ENCODE peak calls at places on chromosomes 3 and 15, in four cellular contexts. H is HepG2, U is ovary, D is suprapubic skin. T is an unnamed sample. For H3K36me3, the result is how much of the 10 kb centered on the place peaks cover.

GRCh38 chr3:138686771-138687221 is 78.2 kb downstream of the FAIM start:
- DNase-seq in H (peak), U (no peak), D (no peak), T (no peak)

GRCh38 chr3:155581579-155581978 is 163.3 kb downstream of the PLCH1 start:
- DNase-seq in H (no peak), U (no peak), D (no peak), T (no peak)

GRCh38 chr15:45114076-45114750 is at the start of the genes DUOX2 and DUOXA2:
- DNase-seq in H (no peak), U (no peak), D (no peak), T (no peak)

GRCh38 chr15:92123848-92124631 is 269.6 kb upstream of the ST8SIA2 start:
- DNase-seq in H (no peak), U (no peak), D (no peak), T (no peak)

GRCh38 chr3:69941439-69942176 is 57.9 kb upstream of the SAMMSON start:
- DNase-seq in H (no peak), U (no peak), D (no peak), T (no peak)

GRCh38 chr3:181696641-181697230 is 15.0 kb upstream of the SOX2 start:
- DNase-seq in H (no peak), U (no peak), D (no peak), T (no peak)

GRCh38 chr3:108293858-108294257 is 2.5 kb upstream of the HHLA2 start:
- DNase-seq in H (no peak), U (no peak), D (no peak), T (no peak)

GRCh38 chr3:60979861-60980739 is 271.2 kb downstream of the FHIT start:
- DNase-seq in H (no peak), U (no peak), D (no peak), T (no peak)

GRCh38 chr3:191198886-191199285 is at the start of gene OSTN:
- DNase-seq in H (no peak), U (no peak), D (no peak), T (no peak)

GRCh38 chr15:93730724-93731123 is 500.6 kb upstream of the MCTP2 start:
- DNase-seq in H (no peak), U (no peak), D (no peak), T (no peak)

GRCh38 chr3:159761377-159761776 is 227.3 kb upstream of the IL12A start:
- DNase-seq in H (no peak), U (peak), D (no peak), T (peak)

GRCh38 chr15:67144609-67145306 is 79.4 kb downstream of the SMAD3 start:
- DNase-seq in H (no peak), U (no peak), D (no peak), T (no peak)

GRCh38 chr3:127622772-127623576 is 6.0 kb upstream of the PODXL2 start:
- DNase-seq in H (no peak), U (no peak), D (no peak), T (no peak)

GRCh38 chr3:33250712-33251111 is 26.5 kb upstream of the FBXL2 start:
- DNase-seq in H (no peak), U (no peak), D (no peak), T (no peak)

GRCh38 chr15:71391421-71392047 is 276.3 kb downstream of the THSD4 start:
- DNase-seq in H (no peak), U (no peak), D (no peak), T (no peak)

GRCh38 chr3:17742092-17742836 is at the start of gene TBC1D5:
- DNase-seq in H (peak), U (peak), D (peak), T (peak)

GRCh38 chr3:103295974-103296570 is 861.3 kb downstream of the ZPLD1 start:
- DNase-seq in H (peak), U (no peak), D (no peak), T (no peak)

GRCh38 chr15:52730163-52730562 is 51.0 kb upstream of the ATOSA start:
- DNase-seq in H (no peak), U (no peak), D (no peak), T (no peak)

GRCh38 chr3:66236281-66236680 is 15.5 kb downstream of the SLC25A26 start:
- DNase-seq in H (peak), U (no peak), D (no peak), T (no peak)

GRCh38 chr3:11099306-11099705 is 55.0 kb upstream of the HRH1 start:
- DNase-seq in H (no peak), U (no peak), D (no peak), T (no peak)

GRCh38 chr3:194133661-194134230 is 2.2 kb upstream of the HES1 start:
- DNase-seq in H (peak), U (peak), D (peak), T (peak)

GRCh38 chr3:155631323-155632019 is 113.4 kb downstream of the PLCH1 start:
- DNase-seq in H (no peak), U (no peak), D (no peak), T (no peak)

GRCh38 chr3:32410367-32411246 is 19.0 kb downstream of the CMTM7 start:
- DNase-seq in H (no peak), U (no peak), D (no peak), T (no peak)

GRCh38 chr3:43559961-43560360 is 61.9 kb downstream of the ANO10 start:
- DNase-seq in H (no peak), U (no peak), D (no peak), T (no peak)

GRCh38 chr3:8778475-8778874 is 9.1 kb upstream of the OXTR start:
- DNase-seq in H (no peak), U (no peak), D (no peak), T (no peak)

GRCh38 chr3:15148614-15149013 is 49.7 kb upstream of the RBSN start:
- DNase-seq in H (peak), U (no peak), D (no peak), T (no peak)

GRCh38 chr15:98232761-98233160 is 272.3 kb downstream of the ARRDC4 start:
- DNase-seq in H (no peak), U (no peak), D (no peak), T (no peak)

GRCh38 chr3:178684881-178685590 is 148.8 kb downstream of the KCNMB2 start:
- DNase-seq in H (no peak), U (no peak), D (no peak), T (no peak)

GRCh38 chr15:57419335-57419734 is 43.0 kb downstream of the CGNL1 start:
- DNase-seq in H (no peak), U (no peak), D (no peak), T (no peak)

GRCh38 chr3:141998674-141999290 is 122.3 kb downstream of the ATP1B3 start:
- DNase-seq in H (peak), U (no peak), D (no peak), T (no peak)

GRCh38 chr15:87722941-87723691 is 533.4 kb downstream of the NTRK3 start:
- DNase-seq in H (no peak), U (no peak), D (no peak), T (no peak)

GRCh38 chr15:31285772-31286261 is 40.8 kb upstream of the KLF13 start:
- DNase-seq in H (no peak), U (no peak), D (no peak), T (no peak)

GRCh38 chr15:31279221-31280036 is 47.2 kb upstream of the KLF13 start:
- DNase-seq in H (no peak), U (no peak), D (peak), T (peak)

GRCh38 chr15:31280037-31280830 is 46.4 kb upstream of the KLF13 start:
- DNase-seq in H (peak), U (no peak), D (peak), T (peak)

GRCh38 chr15:31280831-31281216 is 45.8 kb upstream of the KLF13 start:
- DNase-seq in H (no peak), U (no peak), D (no peak), T (no peak)

DNA sequence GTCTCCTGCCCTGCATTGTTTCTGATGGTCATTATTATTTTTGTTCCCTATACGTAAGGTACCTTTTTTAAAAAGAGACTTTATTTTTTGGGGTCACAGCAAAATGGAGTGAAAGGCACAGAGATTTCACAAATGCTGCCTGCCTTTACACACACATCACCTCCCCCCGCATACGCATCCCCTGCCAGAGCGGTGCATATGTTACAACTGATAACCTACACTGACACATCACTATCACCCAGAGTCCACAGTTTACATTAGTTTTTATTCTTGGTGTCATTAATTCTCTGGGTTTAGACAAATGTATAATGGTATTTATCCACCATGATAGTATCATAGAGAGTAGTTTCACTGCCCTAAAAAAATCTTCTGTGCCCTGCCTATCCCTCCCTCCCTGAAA is 43.6 kb upstream of the KLF13 start:
- DNase-seq in H (no peak), U (no peak), D (no peak), T (no peak)
- TF ChIP-seq POLR2A in H (no peak), U (no peak), D (no peak), T (no peak)

GRCh38 chr15:74022706-74023470 is 28.4 kb downstream of the PML start:
- DNase-seq in H (no peak), U (no peak), D (no peak), T (no peak)
- H3K36me3 ChIP-seq in H (under half), U (under half), D (half or more), T (under half)

GRCh38 chr3:50354186-50354764 is 3.6 kb downstream of the CYB561D2 start:
- DNase-seq in H (no peak), U (no peak), D (no peak), T (no peak)
- TF ChIP-seq EP300 in H (no peak), U (no peak), D (no peak), T (no peak)

GRCh38 chr3:129684270-129684669 is 77.8 kb upstream of the PLXND1 start:
- DNase-seq in H (no peak), U (no peak), D (no peak), T (no peak)
- TF ChIP-seq POLR2A in H (no peak), U (no peak), D (no peak), T (no peak)

DNA sequence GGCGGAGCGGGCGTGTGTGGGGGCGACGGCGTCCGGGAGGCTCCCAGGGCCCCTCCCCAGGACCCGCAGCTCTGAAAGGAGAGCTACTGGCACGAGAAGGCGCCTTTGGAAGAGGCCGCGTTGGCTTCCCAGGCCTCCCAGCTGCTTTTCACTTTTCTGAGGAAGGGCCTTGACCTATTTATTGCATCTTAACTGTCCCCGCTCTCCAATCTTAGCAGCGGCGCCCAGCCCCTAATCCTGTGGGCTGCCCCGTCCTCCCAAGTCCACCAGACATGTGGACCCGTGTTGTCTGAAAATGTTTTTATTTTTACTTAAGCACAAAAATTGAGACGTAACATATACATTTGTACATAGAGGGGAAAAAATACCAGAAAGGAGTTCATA is 481 bp upstream of the ULK3 start:
- DNase-seq in H (no peak), U (no peak), D (no peak), T (no peak)
- H3K36me3 ChIP-seq in H (under half), U (under half), D (under half), T (under half)

GRCh38 chr3:36991923-36992805 is 767 bp downstream of the EPM2AIP1 start:
- DNase-seq in H (peak), U (no peak), D (no peak), T (peak)

GRCh38 chr3:36989568-36989967 is 3.4 kb downstream of the EPM2AIP1 start:
- DNase-seq in H (no peak), U (no peak), D (no peak), T (no peak)

GRCh38 chr3:36991147-36991546 is 1.8 kb downstream of the EPM2AIP1 start:
- DNase-seq in H (no peak), U (no peak), D (no peak), T (no peak)

GRCh38 chr3:36992806-36993325 is at the start of gene EPM2AIP1:
- DNase-seq in H (no peak), U (no peak), D (peak), T (no peak)

DNA sequence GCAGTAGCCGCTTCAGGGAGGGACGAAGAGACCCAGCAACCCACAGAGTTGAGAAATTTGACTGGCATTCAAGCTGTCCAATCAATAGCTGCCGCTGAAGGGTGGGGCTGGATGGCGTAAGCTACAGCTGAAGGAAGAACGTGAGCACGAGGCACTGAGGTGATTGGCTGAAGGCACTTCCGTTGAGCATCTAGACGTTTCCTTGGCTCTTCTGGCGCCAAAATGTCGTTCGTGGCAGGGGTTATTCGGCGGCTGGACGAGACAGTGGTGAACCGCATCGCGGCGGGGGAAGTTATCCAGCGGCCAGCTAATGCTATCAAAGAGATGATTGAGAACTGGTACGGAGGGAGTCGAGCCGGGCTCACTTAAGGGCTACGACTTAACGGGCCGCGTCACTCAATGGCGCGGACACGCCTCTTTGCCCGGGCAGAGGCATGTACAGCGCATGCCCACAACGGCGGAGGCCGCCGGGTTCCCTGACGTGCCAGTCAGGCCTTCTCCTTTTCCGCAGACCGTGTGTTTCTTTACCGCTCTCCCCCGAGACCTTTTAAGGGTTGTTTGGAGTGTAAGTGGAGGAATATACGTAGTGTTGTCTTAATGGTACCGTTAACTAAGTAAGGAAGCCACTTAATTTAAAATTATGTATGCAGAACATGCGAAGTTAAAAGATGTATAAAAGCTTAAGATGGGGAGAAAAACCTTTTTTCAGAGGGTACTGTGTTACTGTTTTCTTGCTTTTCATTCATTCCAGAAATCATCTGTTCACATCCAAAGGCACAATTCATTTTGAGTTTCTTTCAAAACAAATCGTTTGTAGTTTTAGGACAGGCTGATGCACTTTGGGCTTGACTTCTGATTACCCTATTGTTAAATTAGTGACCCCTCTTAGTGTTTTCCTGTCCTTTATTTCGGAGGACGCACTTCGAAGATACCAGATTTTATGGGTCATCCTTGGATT is at the start of gene MLH1:
- DNase-seq in H (peak), U (peak), D (peak), T (peak)
- TF ChIP-seq EP300 in H (no peak), U (peak), D (peak), T (no peak)

DNA sequence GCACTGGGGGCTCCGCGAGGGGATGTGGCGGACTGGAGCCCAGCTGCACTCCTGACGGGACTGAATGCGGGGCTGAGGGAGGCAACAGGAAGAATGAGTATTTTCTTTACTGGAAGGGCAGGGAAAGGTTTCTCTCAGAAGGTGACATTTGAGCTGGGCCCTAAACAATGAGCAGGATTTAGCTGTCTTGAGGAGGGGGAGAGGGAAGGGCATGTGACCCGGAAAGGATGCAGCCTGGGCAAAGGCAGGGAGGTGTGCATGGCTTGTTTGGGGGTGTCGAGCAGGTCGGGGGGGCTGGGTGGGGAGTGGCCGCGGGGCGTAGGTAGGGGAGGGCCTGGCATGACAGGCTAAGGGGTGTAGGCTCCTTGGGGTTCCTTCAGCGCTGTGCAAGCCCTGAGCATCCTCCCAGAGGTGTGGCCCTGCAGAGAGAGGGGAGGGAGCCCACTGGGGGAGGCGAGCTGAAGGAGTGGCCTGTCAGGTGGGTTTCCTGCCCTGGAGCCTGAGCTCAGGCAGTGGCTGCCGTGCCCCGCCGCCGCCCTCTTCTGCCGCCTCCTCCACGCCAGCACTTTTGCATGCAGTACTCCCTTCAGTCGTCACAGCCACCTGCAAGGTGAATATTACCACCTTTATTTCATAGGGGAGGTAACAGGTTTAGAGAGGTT is 17.2 kb upstream of the ANKDD1A start:
- DNase-seq in H (no peak), U (no peak), D (no peak), T (peak)
- TF ChIP-seq POLR2A in H (no peak), U (no peak), D (no peak), T (peak)

GRCh38 chr15:64686130-64686735 is 89.2 kb downstream of the RBPMS2 start:
- DNase-seq in H (peak), U (no peak), D (no peak), T (no peak)
- H3K36me3 ChIP-seq in H (under half), U (under half), D (half or more), T (under half)

GRCh38 chr3:44942202-44942921 is 33.6 kb downstream of the ZDHHC3 start:
- DNase-seq in H (no peak), U (no peak), D (no peak), T (no peak)

DNA sequence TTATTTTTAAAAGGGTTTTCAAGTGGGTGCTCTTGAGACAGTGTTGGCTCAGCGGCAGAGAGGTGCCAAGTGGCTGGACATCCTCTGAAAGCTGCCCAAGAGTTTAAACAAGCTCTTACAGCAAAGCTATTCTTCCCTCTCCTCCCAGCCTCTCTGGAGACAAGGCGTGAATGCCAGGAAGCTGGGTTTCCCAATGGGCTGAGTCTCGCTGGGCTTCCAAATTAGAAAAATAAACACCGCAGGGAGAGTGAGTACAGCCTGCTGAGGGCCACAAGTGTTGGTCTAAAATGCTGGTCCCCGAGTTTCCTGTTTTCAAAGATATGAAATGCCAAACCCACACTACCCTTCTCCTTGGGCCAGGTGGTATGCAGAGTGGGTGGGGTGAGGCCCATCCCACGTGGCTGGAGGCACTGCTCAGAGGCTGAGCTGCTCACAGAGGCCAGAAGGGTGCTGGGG is 36.4 kb downstream of the ZDHHC3 start:
- DNase-seq in H (no peak), U (no peak), D (no peak), T (no peak)
- TF ChIP-seq EP300 in H (no peak), U (no peak), D (no peak), T (no peak)

DNA sequence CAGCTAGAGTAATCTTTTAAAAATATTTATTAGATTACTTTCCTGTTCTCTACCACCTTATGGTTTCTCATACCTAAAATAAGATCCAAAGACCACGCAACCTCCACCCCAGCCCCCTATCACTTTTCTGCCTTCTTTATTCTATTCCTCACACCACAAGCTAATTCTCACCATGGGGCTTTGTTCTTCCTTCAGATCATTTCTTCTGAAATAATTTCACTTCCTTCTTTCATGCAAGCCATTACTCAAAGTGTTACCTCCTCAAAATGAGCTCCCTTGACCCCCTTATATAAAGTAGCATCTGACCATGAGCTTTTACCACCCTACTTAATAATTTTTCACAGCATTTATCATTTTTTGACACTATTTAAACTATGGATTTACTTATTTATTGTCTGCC is 233.2 kb upstream of the TMCO5A start:
- DNase-seq in H (no peak), U (no peak), D (no peak), T (no peak)
- TF ChIP-seq POLR2A in H (no peak), U (no peak), D (no peak), T (no peak)